ENCODE peak calls at places on chromosomes 5 and 9, in six cellular contexts. One of them, this sample, is unnamed.

GRCh38 chr5:103601314-103601713 is 38.7 kb upstream of the NUDT12 start:
- DNase-seq in CD8-positive, alpha-beta T cell: no peak
- DNase-seq in stimulated activated CD8-positive, alpha-beta memory T cell treated with anti-CD3 and anti-CD28 coated beads, Interleukin-15, amount 100 ng/mL, for 4 hours: no peak
- DNase-seq in RPMI7951: no peak
- DNase-seq in A549: no peak
- DNase-seq in activated naive CD4-positive, alpha-beta T cell treated with anti-CD3 and anti-CD28 coated beads, Interleukin-2, amount 10 ng/mL, durations not matched to agents 7 days and 5 days: no peak
- DNase-seq in this sample: no peak

GRCh38 chr5:17204133-17204489 is 13.3 kb upstream of the BASP1 start:
- DNase-seq in CD8-positive, alpha-beta T cell: no peak
- DNase-seq in stimulated activated CD8-positive, alpha-beta memory T cell treated with anti-CD3 and anti-CD28 coated beads, Interleukin-15, amount 100 ng/mL, for 4 hours: no peak
- DNase-seq in RPMI7951: no peak
- DNase-seq in A549: no peak
- DNase-seq in activated naive CD4-positive, alpha-beta T cell treated with anti-CD3 and anti-CD28 coated beads, Interleukin-2, amount 10 ng/mL, durations not matched to agents 7 days and 5 days: no peak
- DNase-seq in this sample: no peak

GRCh38 chr9:133955821-133956411 is 36.2 kb downstream of the VAV2 start:
- DNase-seq in CD8-positive, alpha-beta T cell: peak
- DNase-seq in stimulated activated CD8-positive, alpha-beta memory T cell treated with anti-CD3 and anti-CD28 coated beads, Interleukin-15, amount 100 ng/mL, for 4 hours: no peak
- DNase-seq in RPMI7951: no peak
- DNase-seq in A549: no peak
- DNase-seq in activated naive CD4-positive, alpha-beta T cell treated with anti-CD3 and anti-CD28 coated beads, Interleukin-2, amount 10 ng/mL, durations not matched to agents 7 days and 5 days: peak
- DNase-seq in this sample: no peak

GRCh38 chr5:100898504-100899346 is 4.4 kb downstream of the ST8SIA4 start:
- DNase-seq in CD8-positive, alpha-beta T cell: no peak
- DNase-seq in stimulated activated CD8-positive, alpha-beta memory T cell treated with anti-CD3 and anti-CD28 coated beads, Interleukin-15, amount 100 ng/mL, for 4 hours: no peak
- DNase-seq in RPMI7951: no peak
- DNase-seq in A549: no peak
- DNase-seq in activated naive CD4-positive, alpha-beta T cell treated with anti-CD3 and anti-CD28 coated beads, Interleukin-2, amount 10 ng/mL, durations not matched to agents 7 days and 5 days: no peak
- DNase-seq in this sample: no peak

GRCh38 chr9:110546411-110546871 is 33.1 kb downstream of the SVEP1 start:
- DNase-seq in CD8-positive, alpha-beta T cell: no peak
- DNase-seq in stimulated activated CD8-positive, alpha-beta memory T cell treated with anti-CD3 and anti-CD28 coated beads, Interleukin-15, amount 100 ng/mL, for 4 hours: no peak
- DNase-seq in RPMI7951: peak
- DNase-seq in A549: no peak
- DNase-seq in activated naive CD4-positive, alpha-beta T cell treated with anti-CD3 and anti-CD28 coated beads, Interleukin-2, amount 10 ng/mL, durations not matched to agents 7 days and 5 days: no peak
- DNase-seq in this sample: no peak

GRCh38 chr5:141326088-141326854 is 4.0 kb upstream of the PCDHGA1 start:
- DNase-seq in CD8-positive, alpha-beta T cell: peak
- DNase-seq in stimulated activated CD8-positive, alpha-beta memory T cell treated with anti-CD3 and anti-CD28 coated beads, Interleukin-15, amount 100 ng/mL, for 4 hours: peak
- DNase-seq in RPMI7951: peak
- DNase-seq in A549: no peak
- DNase-seq in activated naive CD4-positive, alpha-beta T cell treated with anti-CD3 and anti-CD28 coated beads, Interleukin-2, amount 10 ng/mL, durations not matched to agents 7 days and 5 days: peak
- DNase-seq in this sample: peak

GRCh38 chr5:2136728-2137333 is 254.1 kb upstream of the IRX4 start:
- DNase-seq in CD8-positive, alpha-beta T cell: no peak
- DNase-seq in stimulated activated CD8-positive, alpha-beta memory T cell treated with anti-CD3 and anti-CD28 coated beads, Interleukin-15, amount 100 ng/mL, for 4 hours: no peak
- DNase-seq in RPMI7951: no peak
- DNase-seq in A549: no peak
- DNase-seq in activated naive CD4-positive, alpha-beta T cell treated with anti-CD3 and anti-CD28 coated beads, Interleukin-2, amount 10 ng/mL, durations not matched to agents 7 days and 5 days: no peak
- DNase-seq in this sample: no peak

GRCh38 chr9:69454327-69454726 is 129.3 kb downstream of the ENTREP1 start:
- DNase-seq in CD8-positive, alpha-beta T cell: no peak
- DNase-seq in stimulated activated CD8-positive, alpha-beta memory T cell treated with anti-CD3 and anti-CD28 coated beads, Interleukin-15, amount 100 ng/mL, for 4 hours: no peak
- DNase-seq in RPMI7951: no peak
- DNase-seq in A549: no peak
- DNase-seq in activated naive CD4-positive, alpha-beta T cell treated with anti-CD3 and anti-CD28 coated beads, Interleukin-2, amount 10 ng/mL, durations not matched to agents 7 days and 5 days: no peak
- DNase-seq in this sample: no peak

GRCh38 chr9:13149454-13149853 is 130.0 kb downstream of the MPDZ start:
- DNase-seq in CD8-positive, alpha-beta T cell: no peak
- DNase-seq in stimulated activated CD8-positive, alpha-beta memory T cell treated with anti-CD3 and anti-CD28 coated beads, Interleukin-15, amount 100 ng/mL, for 4 hours: no peak
- DNase-seq in RPMI7951: no peak
- DNase-seq in A549: no peak
- DNase-seq in activated naive CD4-positive, alpha-beta T cell treated with anti-CD3 and anti-CD28 coated beads, Interleukin-2, amount 10 ng/mL, durations not matched to agents 7 days and 5 days: no peak
- DNase-seq in this sample: no peak

GRCh38 chr9:37753489-37754190 is at the start of gene TRMT10B:
- DNase-seq in CD8-positive, alpha-beta T cell: peak
- DNase-seq in stimulated activated CD8-positive, alpha-beta memory T cell treated with anti-CD3 and anti-CD28 coated beads, Interleukin-15, amount 100 ng/mL, for 4 hours: peak
- DNase-seq in RPMI7951: peak
- DNase-seq in A549: peak
- DNase-seq in activated naive CD4-positive, alpha-beta T cell treated with anti-CD3 and anti-CD28 coated beads, Interleukin-2, amount 10 ng/mL, durations not matched to agents 7 days and 5 days: peak
- DNase-seq in this sample: peak

GRCh38 chr9:123453904-123454321 is 97.9 kb downstream of the CRB2 start:
- DNase-seq in CD8-positive, alpha-beta T cell: no peak
- DNase-seq in stimulated activated CD8-positive, alpha-beta memory T cell treated with anti-CD3 and anti-CD28 coated beads, Interleukin-15, amount 100 ng/mL, for 4 hours: no peak
- DNase-seq in RPMI7951: no peak
- DNase-seq in A549: no peak
- DNase-seq in activated naive CD4-positive, alpha-beta T cell treated with anti-CD3 and anti-CD28 coated beads, Interleukin-2, amount 10 ng/mL, durations not matched to agents 7 days and 5 days: no peak
- DNase-seq in this sample: no peak

GRCh38 chr5:176792584-176793342 is 17.6 kb upstream of the UNC5A start:
- DNase-seq in CD8-positive, alpha-beta T cell: no peak
- DNase-seq in stimulated activated CD8-positive, alpha-beta memory T cell treated with anti-CD3 and anti-CD28 coated beads, Interleukin-15, amount 100 ng/mL, for 4 hours: no peak
- DNase-seq in RPMI7951: no peak
- DNase-seq in A549: no peak
- DNase-seq in activated naive CD4-positive, alpha-beta T cell treated with anti-CD3 and anti-CD28 coated beads, Interleukin-2, amount 10 ng/mL, durations not matched to agents 7 days and 5 days: no peak
- DNase-seq in this sample: no peak

GRCh38 chr9:92726971-92727715 is 37.5 kb downstream of the BICD2 start:
- DNase-seq in CD8-positive, alpha-beta T cell: no peak
- DNase-seq in stimulated activated CD8-positive, alpha-beta memory T cell treated with anti-CD3 and anti-CD28 coated beads, Interleukin-15, amount 100 ng/mL, for 4 hours: no peak
- DNase-seq in RPMI7951: no peak
- DNase-seq in A549: no peak
- DNase-seq in activated naive CD4-positive, alpha-beta T cell treated with anti-CD3 and anti-CD28 coated beads, Interleukin-2, amount 10 ng/mL, durations not matched to agents 7 days and 5 days: no peak
- DNase-seq in this sample: no peak

GRCh38 chr9:28956111-28956880 is 1383.0 kb upstream of the C9orf72 start:
- DNase-seq in CD8-positive, alpha-beta T cell: no peak
- DNase-seq in stimulated activated CD8-positive, alpha-beta memory T cell treated with anti-CD3 and anti-CD28 coated beads, Interleukin-15, amount 100 ng/mL, for 4 hours: no peak
- DNase-seq in RPMI7951: no peak
- DNase-seq in A549: no peak
- DNase-seq in activated naive CD4-positive, alpha-beta T cell treated with anti-CD3 and anti-CD28 coated beads, Interleukin-2, amount 10 ng/mL, durations not matched to agents 7 days and 5 days: no peak
- DNase-seq in this sample: no peak

GRCh38 chr9:133476941-133477340 is 2.0 kb downstream of the SLC2A6 start:
- DNase-seq in CD8-positive, alpha-beta T cell: no peak
- DNase-seq in stimulated activated CD8-positive, alpha-beta memory T cell treated with anti-CD3 and anti-CD28 coated beads, Interleukin-15, amount 100 ng/mL, for 4 hours: no peak
- DNase-seq in RPMI7951: no peak
- DNase-seq in A549: no peak
- DNase-seq in activated naive CD4-positive, alpha-beta T cell treated with anti-CD3 and anti-CD28 coated beads, Interleukin-2, amount 10 ng/mL, durations not matched to agents 7 days and 5 days: no peak
- DNase-seq in this sample: no peak

GRCh38 chr5:149141957-149142851 is 911 bp downstream of the ABLIM3 start:
- DNase-seq in CD8-positive, alpha-beta T cell: no peak
- DNase-seq in stimulated activated CD8-positive, alpha-beta memory T cell treated with anti-CD3 and anti-CD28 coated beads, Interleukin-15, amount 100 ng/mL, for 4 hours: no peak
- DNase-seq in RPMI7951: peak
- DNase-seq in A549: no peak
- DNase-seq in activated naive CD4-positive, alpha-beta T cell treated with anti-CD3 and anti-CD28 coated beads, Interleukin-2, amount 10 ng/mL, durations not matched to agents 7 days and 5 days: no peak
- DNase-seq in this sample: peak

GRCh38 chr5:178895615-178896571 is at the start of gene ZFP2:
- DNase-seq in CD8-positive, alpha-beta T cell: peak
- DNase-seq in stimulated activated CD8-positive, alpha-beta memory T cell treated with anti-CD3 and anti-CD28 coated beads, Interleukin-15, amount 100 ng/mL, for 4 hours: no peak
- DNase-seq in RPMI7951: peak
- DNase-seq in A549: peak
- DNase-seq in activated naive CD4-positive, alpha-beta T cell treated with anti-CD3 and anti-CD28 coated beads, Interleukin-2, amount 10 ng/mL, durations not matched to agents 7 days and 5 days: peak
- DNase-seq in this sample: peak

GRCh38 chr5:77016962-77017361 is 13.2 kb upstream of the AGGF1 start:
- DNase-seq in CD8-positive, alpha-beta T cell: no peak
- DNase-seq in stimulated activated CD8-positive, alpha-beta memory T cell treated with anti-CD3 and anti-CD28 coated beads, Interleukin-15, amount 100 ng/mL, for 4 hours: no peak
- DNase-seq in RPMI7951: no peak
- DNase-seq in A549: no peak
- DNase-seq in activated naive CD4-positive, alpha-beta T cell treated with anti-CD3 and anti-CD28 coated beads, Interleukin-2, amount 10 ng/mL, durations not matched to agents 7 days and 5 days: no peak
- DNase-seq in this sample: no peak

GRCh38 chr5:137320056-137321045 is 178.8 kb downstream of the SPOCK1 start:
- DNase-seq in CD8-positive, alpha-beta T cell: peak
- DNase-seq in stimulated activated CD8-positive, alpha-beta memory T cell treated with anti-CD3 and anti-CD28 coated beads, Interleukin-15, amount 100 ng/mL, for 4 hours: no peak
- DNase-seq in RPMI7951: peak
- DNase-seq in A549: peak
- DNase-seq in activated naive CD4-positive, alpha-beta T cell treated with anti-CD3 and anti-CD28 coated beads, Interleukin-2, amount 10 ng/mL, durations not matched to agents 7 days and 5 days: peak
- DNase-seq in this sample: no peak

GRCh38 chr9:112072721-112073553 is 102.2 kb downstream of the SUSD1 start:
- DNase-seq in CD8-positive, alpha-beta T cell: no peak
- DNase-seq in stimulated activated CD8-positive, alpha-beta memory T cell treated with anti-CD3 and anti-CD28 coated beads, Interleukin-15, amount 100 ng/mL, for 4 hours: no peak
- DNase-seq in RPMI7951: peak
- DNase-seq in A549: no peak
- DNase-seq in activated naive CD4-positive, alpha-beta T cell treated with anti-CD3 and anti-CD28 coated beads, Interleukin-2, amount 10 ng/mL, durations not matched to agents 7 days and 5 days: no peak
- DNase-seq in this sample: no peak

GRCh38 chr5:176653986-176654385 is 6.7 kb downstream of the TSPAN17 start:
- DNase-seq in CD8-positive, alpha-beta T cell: no peak
- DNase-seq in stimulated activated CD8-positive, alpha-beta memory T cell treated with anti-CD3 and anti-CD28 coated beads, Interleukin-15, amount 100 ng/mL, for 4 hours: no peak
- DNase-seq in RPMI7951: no peak
- DNase-seq in A549: no peak
- DNase-seq in activated naive CD4-positive, alpha-beta T cell treated with anti-CD3 and anti-CD28 coated beads, Interleukin-2, amount 10 ng/mL, durations not matched to agents 7 days and 5 days: no peak
- DNase-seq in this sample: no peak

GRCh38 chr5:135890867-135891266 is 4.8 kb downstream of the IL9 start:
- DNase-seq in CD8-positive, alpha-beta T cell: no peak
- DNase-seq in stimulated activated CD8-positive, alpha-beta memory T cell treated with anti-CD3 and anti-CD28 coated beads, Interleukin-15, amount 100 ng/mL, for 4 hours: no peak
- DNase-seq in RPMI7951: peak
- DNase-seq in A549: no peak
- DNase-seq in activated naive CD4-positive, alpha-beta T cell treated with anti-CD3 and anti-CD28 coated beads, Interleukin-2, amount 10 ng/mL, durations not matched to agents 7 days and 5 days: no peak
- DNase-seq in this sample: no peak

GRCh38 chr5:103571730-103572129 is 9.1 kb upstream of the NUDT12 start:
- DNase-seq in CD8-positive, alpha-beta T cell: no peak
- DNase-seq in stimulated activated CD8-positive, alpha-beta memory T cell treated with anti-CD3 and anti-CD28 coated beads, Interleukin-15, amount 100 ng/mL, for 4 hours: no peak
- DNase-seq in RPMI7951: no peak
- DNase-seq in A549: no peak
- DNase-seq in activated naive CD4-positive, alpha-beta T cell treated with anti-CD3 and anti-CD28 coated beads, Interleukin-2, amount 10 ng/mL, durations not matched to agents 7 days and 5 days: no peak
- DNase-seq in this sample: no peak

GRCh38 chr5:56856779-56857178 is 41.4 kb downstream of the MAP3K1 start:
- DNase-seq in CD8-positive, alpha-beta T cell: no peak
- DNase-seq in stimulated activated CD8-positive, alpha-beta memory T cell treated with anti-CD3 and anti-CD28 coated beads, Interleukin-15, amount 100 ng/mL, for 4 hours: no peak
- DNase-seq in RPMI7951: no peak
- DNase-seq in A549: no peak
- DNase-seq in activated naive CD4-positive, alpha-beta T cell treated with anti-CD3 and anti-CD28 coated beads, Interleukin-2, amount 10 ng/mL, durations not matched to agents 7 days and 5 days: no peak
- DNase-seq in this sample: no peak

GRCh38 chr9:70635790-70636189 is 221.3 kb upstream of the KLF9 start:
- DNase-seq in CD8-positive, alpha-beta T cell: no peak
- DNase-seq in stimulated activated CD8-positive, alpha-beta memory T cell treated with anti-CD3 and anti-CD28 coated beads, Interleukin-15, amount 100 ng/mL, for 4 hours: no peak
- DNase-seq in RPMI7951: peak
- DNase-seq in A549: no peak
- DNase-seq in activated naive CD4-positive, alpha-beta T cell treated with anti-CD3 and anti-CD28 coated beads, Interleukin-2, amount 10 ng/mL, durations not matched to agents 7 days and 5 days: no peak
- DNase-seq in this sample: no peak